ENCODE peak calls at places on chromosome 16, in eight cellular contexts. U is small intestine; X is T-helper 17 cell; G is effector memory CD4-positive, alpha-beta T cell; D is activated naive CD8-positive, alpha-beta T cell treated with anti-CD3 and anti-CD28 coated beads, Interleukin-2, amount 50 U/mL, for 24 hours; Y is HFFc6; T is frontal cortex; P is ovary. M is an unnamed sample.

GRCh38 chr16:85333337-85333736 is 221.1 kb upstream of the CIBAR2 start:
- DNase-seq in U (no peak), T (no peak), X (no peak), Y (no peak), G (no peak), D (no peak), P (no peak), M (no peak)

GRCh38 chr16:3444032-3444388 is 530 bp downstream of the NAA60 start:
- DNase-seq in T (no peak), G (peak), P (no peak), X (no peak), U (peak), Y (peak), D (peak), M (no peak)

GRCh38 chr16:1509307-1510221 is 16.4 kb downstream of the TELO2 start:
- DNase-seq in P (no peak), Y (no peak), T (peak), G (no peak), D (no peak), X (no peak), U (no peak), M (no peak)

GRCh38 chr16:11768850-11769249 is 26.2 kb upstream of the TXNDC11 start:
- DNase-seq in G (no peak), X (no peak), T (no peak), P (no peak), D (no peak), U (no peak), Y (no peak), M (no peak)

GRCh38 chr16:24088767-24089166 is 167.4 kb upstream of the CACNG3 start:
- DNase-seq in U (no peak), T (no peak), G (no peak), P (no peak), Y (no peak), X (no peak), D (no peak), M (no peak)

GRCh38 chr16:72952404-72953301 is 95.3 kb downstream of the ZFHX3 start:
- DNase-seq in P (no peak), Y (peak), D (no peak), U (no peak), T (no peak), G (no peak), X (no peak), M (no peak)

GRCh38 chr16:68480084-68480995 is 32.0 kb upstream of the SMPD3 start:
- DNase-seq in T (no peak), U (peak), P (no peak), Y (no peak), D (no peak), G (no peak), X (no peak), M (no peak)

GRCh38 chr16:89319883-89320716 is 102.6 kb downstream of the ZNF778 start:
- DNase-seq in D (peak), T (peak), P (peak), G (no peak), X (no peak), U (peak), Y (peak), M (no peak)

GRCh38 chr16:82119405-82119804 is 50.6 kb downstream of the MPHOSPH6 start:
- DNase-seq in Y (no peak), T (no peak), X (no peak), D (no peak), P (no peak), U (no peak), G (no peak), M (no peak)

GRCh38 chr16:85426806-85427205 is 186.3 kb upstream of the GSE1 start:
- DNase-seq in P (no peak), G (no peak), Y (no peak), X (peak), D (no peak), U (no peak), T (no peak), M (no peak)

GRCh38 chr16:14309001-14309886 is 238.1 kb downstream of the MRTFB start:
- DNase-seq in D (no peak), P (no peak), T (no peak), X (no peak), Y (peak), U (no peak), G (no peak), M (no peak)

GRCh38 chr16:54928016-54928356 is 2.7 kb upstream of the IRX5 start:
- DNase-seq in U (no peak), T (no peak), P (no peak), X (no peak), D (no peak), G (no peak), Y (peak), M (peak)

GRCh38 chr16:67191995-67192681 is at the start of gene E2F4:
- DNase-seq in Y (peak), G (peak), U (peak), P (peak), T (peak), X (peak), D (peak), M (peak)

GRCh38 chr16:17414421-17414820 is 56.3 kb downstream of the XYLT1 start:
- DNase-seq in G (no peak), X (no peak), U (no peak), D (peak), T (no peak), P (no peak), Y (no peak), M (no peak)

GRCh38 chr16:84295203-84295850 is 649 bp downstream of the WFDC1 start:
- DNase-seq in G (no peak), T (no peak), U (no peak), D (no peak), P (no peak), Y (no peak), X (no peak), M (no peak)

GRCh38 chr16:10080031-10080772 is 102.0 kb downstream of the GRIN2A start:
- DNase-seq in P (no peak), G (no peak), X (no peak), T (peak), Y (peak), D (no peak), U (peak), M (no peak)

GRCh38 chr16:3717235-3718018 is at the start of gene TRAP1:
- DNase-seq in T (peak), P (peak), G (peak), U (peak), X (peak), Y (peak), D (peak), M (peak)

GRCh38 chr16:84369938-84370627 is 1.7 kb downstream of the ATP2C2 start:
- DNase-seq in D (no peak), Y (no peak), T (no peak), P (no peak), X (no peak), G (no peak), U (peak), M (peak)

GRCh38 chr16:6682142-6682811 is 650.4 kb upstream of the RBFOX1 start:
- DNase-seq in Y (no peak), G (no peak), U (peak), T (no peak), P (no peak), D (peak), X (no peak), M (no peak)

GRCh38 chr16:33059206-33059605 is 134.8 kb upstream of the TP53TG3C start:
- DNase-seq in X (no peak), G (no peak), Y (no peak), P (no peak), U (no peak), T (no peak), D (no peak), M (no peak)

GRCh38 chr16:1495281-1496262 is 2.4 kb downstream of the TELO2 start:
- DNase-seq in T (no peak), Y (no peak), U (no peak), D (no peak), X (no peak), G (no peak), P (no peak), M (no peak)

GRCh38 chr16:66927918-66928649 is 2.7 kb upstream of the RRAD start:
- DNase-seq in P (no peak), D (peak), T (no peak), X (no peak), Y (peak), U (no peak), G (no peak), M (no peak)

GRCh38 chr16:3095869-3096268 is 3.2 kb downstream of the ZSCAN10 start:
- DNase-seq in Y (no peak), P (no peak), G (peak), D (peak), T (peak), X (peak), U (no peak), M (no peak)